ENCODE peak calls at places on chromosomes 16 and 17, in seven cellular contexts. X is NT2/D1, I is neural progenitor cell, A is GM23248, B is adipocyte, M is IMR-90, F is HepG2. W is an unnamed sample. For H3K4me1 and H3K9me3, the result is how much of the 10 kb centered on the place peaks cover.

GRCh38 chr17:49409066-49409465 is 5.6 kb downstream of the PHB1 start:
- DNase-seq in A (no peak), I (no peak), X (no peak), M (no peak), F (no peak), B (no peak), W (no peak)

GRCh38 chr17:34909040-34909439 is 52.2 kb downstream of the CCT6B start:
- DNase-seq in M (no peak), I (no peak), X (no peak), A (no peak), B (no peak), F (no peak), W (no peak)

GRCh38 chr17:35889818-35890773 is 9.9 kb upstream of the CCL5 start:
- DNase-seq in I (peak), B (peak), M (peak), X (no peak), A (peak), F (no peak), W (peak)

GRCh38 chr16:29809850-29810698 is 1.9 kb upstream of the PRRT2 start:
- DNase-seq in I (peak), A (peak), X (no peak), B (no peak), F (no peak), M (no peak), W (no peak)

GRCh38 chr17:76714822-76715461 is 4.2 kb upstream of the MXRA7 start:
- DNase-seq in I (peak), F (no peak), A (peak), X (no peak), M (peak), B (peak), W (peak)

GRCh38 chr16:69741951-69742904 is 12.5 kb downstream of the NOB1 start:
- DNase-seq in B (peak), I (no peak), M (peak), A (peak), F (no peak), X (no peak), W (peak)

GRCh38 chr16:52128407-52128806 is 418.5 kb downstream of the TOX3 start:
- DNase-seq in B (no peak), M (no peak), I (no peak), X (no peak), A (no peak), F (no peak), W (no peak)

GRCh38 chr16:23026777-23027362 is 122.4 kb downstream of the USP31 start:
- DNase-seq in X (peak), I (peak), A (peak), F (peak), M (peak), B (peak), W (no peak)

GRCh38 chr17:35543856-35544255 is 6.4 kb upstream of the SLFN12L start:
- DNase-seq in M (peak), X (no peak), A (no peak), I (no peak), B (no peak), F (no peak), W (no peak)

GRCh38 chr16:48609453-48610023 is 442 bp downstream of the N4BP1 start:
- DNase-seq in A (peak), B (peak), X (no peak), I (peak), M (peak), F (no peak), W (peak)

GRCh38 chr17:48540213-48540612 is 4.7 kb downstream of the HOXB2 start:
- DNase-seq in I (no peak), A (no peak), X (no peak), F (no peak), M (peak), B (no peak), W (no peak)

GRCh38 chr17:31394544-31394943 is 3.1 kb downstream of the RAB11FIP4 start:
- DNase-seq in I (peak), A (peak), B (peak), M (peak), F (peak), X (no peak), W (peak)

GRCh38 chr16:30381351-30382041 is 865 bp downstream of the SEPTIN1 start:
- DNase-seq in A (no peak), I (no peak), B (no peak), X (no peak), M (no peak), F (no peak), W (no peak)

GRCh38 chr17:51135956-51136355 is 15.3 kb upstream of the SPAG9 start:
- DNase-seq in M (no peak), B (no peak), I (no peak), F (no peak), A (no peak), X (no peak), W (no peak)

GRCh38 chr16:30741461-30741914 is 6.7 kb upstream of the PHKG2 start:
- DNase-seq in B (peak), X (peak), M (peak), A (peak), I (no peak), F (peak), W (peak)

GRCh38 chr16:56013962-56014552 is 138.9 kb upstream of the CES5A start:
- DNase-seq in X (peak), M (peak), A (peak), F (peak), B (peak), I (peak), W (peak)

GRCh38 chr17:77363821-77364361 is 223.1 kb downstream of the SEC14L1 start:
- DNase-seq in B (peak), A (peak), M (peak), I (no peak), F (peak), X (no peak), W (no peak)

GRCh38 chr17:34726536-34727384 is 147.4 kb downstream of the TMEM132E start:
- DNase-seq in A (no peak), X (no peak), B (no peak), F (no peak), I (no peak), M (no peak), W (no peak)

GRCh38 chr17:81118308-81119221 is 46.7 kb upstream of the PVALEF start:
- DNase-seq in F (no peak), A (no peak), I (no peak), B (no peak), M (no peak), X (no peak), W (no peak)

GRCh38 chr17:79732246-79732645 is 1.5 kb downstream of the ENPP7 start:
- DNase-seq in M (no peak), I (no peak), X (no peak), B (no peak), F (no peak), A (no peak), W (no peak)
- H3K9ac ChIP-seq in M (no peak), I (no peak), X (no peak), B (no peak), F (peak), A (no peak), W (no peak)

GRCh38 chr16:89116341-89117238 is 22.9 kb downstream of the ACSF3 start:
- DNase-seq in B (no peak), I (no peak), F (no peak), M (no peak), X (no peak), A (no peak), W (no peak)

GRCh38 chr16:89114159-89114981 is 20.7 kb downstream of the ACSF3 start:
- DNase-seq in A (no peak), F (no peak), I (peak), B (no peak), X (peak), M (no peak), W (no peak)

GRCh38 chr16:89113661-89114060 is 20.0 kb downstream of the ACSF3 start:
- DNase-seq in M (no peak), F (no peak), X (no peak), A (no peak), I (no peak), B (no peak), W (no peak)

GRCh38 chr16:89117239-89117974 is 23.8 kb downstream of the ACSF3 start:
- DNase-seq in M (no peak), X (no peak), F (no peak), B (no peak), A (no peak), I (no peak), W (no peak)

GRCh38 chr16:89115216-89115949 is 21.7 kb downstream of the ACSF3 start:
- DNase-seq in A (no peak), F (no peak), B (no peak), M (no peak), X (no peak), I (no peak), W (peak)
- H3K4me1 ChIP-seq in A (under half), F (under half), B (under half), M (under half), X (under half), I (under half), W (under half)

DNA sequence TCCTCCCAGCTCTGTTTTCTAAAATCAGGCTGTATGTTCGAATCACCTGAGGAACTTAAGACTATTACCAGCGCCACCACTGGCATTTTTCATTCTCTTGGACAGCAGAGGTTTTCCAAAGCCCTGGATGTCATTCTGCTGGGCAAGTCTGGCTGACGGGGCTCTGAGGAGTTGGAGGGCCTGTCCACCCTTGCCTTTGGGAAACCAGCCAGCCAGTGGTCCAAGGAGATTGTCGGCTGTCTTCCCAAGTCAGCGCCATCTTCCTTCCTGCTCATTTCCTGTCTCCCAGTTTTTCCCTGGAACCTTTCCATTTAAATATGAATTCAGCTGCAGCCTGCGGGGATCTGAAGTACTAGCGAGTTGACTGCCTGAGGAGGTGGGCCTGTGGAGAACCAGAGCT is 258.3 kb downstream of the PRKCA start:
- DNase-seq in A (no peak), M (no peak), X (no peak), F (no peak), B (no peak), I (no peak), W (no peak)
- H3K9me3 ChIP-seq in A (under half), M (under half), X (under half), F (under half), B (under half), I (under half), W (under half)

GRCh38 chr17:17767497-17768286 is 69.1 kb downstream of the SREBF1 start:
- DNase-seq in B (no peak), F (no peak), M (no peak), X (no peak), I (peak), A (no peak), W (no peak)

GRCh38 chr17:17765921-17766320 is 70.9 kb downstream of the SREBF1 start:
- DNase-seq in M (no peak), B (no peak), F (no peak), X (no peak), A (no peak), I (no peak), W (no peak)

GRCh38 chr17:17768415-17769088 is 68.2 kb downstream of the SREBF1 start:
- DNase-seq in I (no peak), X (no peak), B (no peak), F (no peak), A (no peak), M (no peak), W (no peak)

GRCh38 chr17:17766351-17767095 is 70.3 kb downstream of the SREBF1 start:
- DNase-seq in X (no peak), M (no peak), I (peak), B (no peak), F (no peak), A (no peak), W (no peak)

DNA sequence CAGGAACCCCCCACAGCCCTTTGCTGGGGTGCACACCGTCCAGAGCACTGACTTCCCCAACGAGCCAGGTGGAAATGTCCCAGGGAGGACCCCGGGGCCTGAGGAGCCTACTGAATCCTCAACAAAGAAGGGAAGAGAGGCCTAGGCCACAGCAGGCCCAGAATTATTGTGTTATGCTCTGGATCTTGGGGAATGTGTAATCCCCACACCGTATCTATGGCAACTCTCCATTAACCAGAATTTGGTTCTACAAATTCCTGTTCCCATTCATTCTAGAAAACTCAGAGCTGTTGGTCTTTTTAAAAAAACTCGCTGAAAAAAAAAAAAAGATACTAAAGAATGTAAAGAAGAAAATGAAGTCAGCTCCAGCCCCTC is 69.7 kb downstream of the SREBF1 start:
- DNase-seq in M (peak), A (peak), X (no peak), B (no peak), F (no peak), I (peak), W (no peak)
- H3K9ac ChIP-seq in M (no peak), A (no peak), X (no peak), B (no peak), F (no peak), I (no peak), W (no peak)

DNA sequence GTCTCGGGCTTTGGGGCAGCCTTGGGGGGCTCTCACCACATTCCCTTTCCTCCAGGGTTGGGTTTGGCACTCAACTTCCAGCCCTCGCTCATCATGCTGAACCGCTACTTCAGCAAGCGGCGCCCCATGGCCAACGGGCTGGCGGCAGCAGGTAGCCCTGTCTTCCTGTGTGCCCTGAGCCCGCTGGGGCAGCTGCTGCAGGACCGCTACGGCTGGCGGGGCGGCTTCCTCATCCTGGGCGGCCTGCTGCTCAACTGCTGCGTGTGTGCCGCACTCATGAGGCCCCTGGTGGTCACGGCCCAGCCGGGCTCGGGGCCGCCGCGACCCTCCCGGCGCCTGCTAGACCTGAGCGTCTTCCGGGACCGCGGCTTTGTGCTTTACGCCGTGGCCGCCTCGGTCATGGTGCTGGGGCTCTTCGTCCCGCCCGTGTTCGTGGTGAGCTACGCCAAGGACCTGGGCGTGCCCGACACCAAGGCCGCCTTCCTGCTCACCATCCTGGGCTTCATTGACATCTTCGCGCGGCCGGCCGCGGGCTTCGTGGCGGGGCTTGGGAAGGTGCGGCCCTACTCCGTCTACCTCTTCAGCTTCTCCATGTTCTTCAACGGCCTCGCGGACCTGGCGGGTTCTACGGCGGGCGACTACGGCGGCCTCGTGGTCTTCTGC is 8.4 kb downstream of the SLC16A3 start:
- DNase-seq in B (no peak), I (no peak), A (no peak), F (no peak), X (no peak), M (no peak), W (no peak)
- H3K4me1 ChIP-seq in B (under half), I (under half), A (under half), F (half or more), X (half or more), M (half or more), W (under half)

GRCh38 chr16:88635671-88636070 is 2.7 kb upstream of the IL17C start:
- DNase-seq in M (no peak), X (no peak), B (no peak), F (no peak), A (no peak), I (no peak), W (no peak)

GRCh38 chr16:88633684-88634140 is 4.7 kb upstream of the IL17C start:
- DNase-seq in M (peak), A (peak), I (peak), F (peak), X (no peak), B (no peak), W (peak)

GRCh38 chr16:88636488-88637265 is 1.7 kb upstream of the IL17C start:
- DNase-seq in F (no peak), A (no peak), M (peak), X (no peak), B (no peak), I (no peak), W (no peak)

GRCh38 chr16:88634141-88634993 is 4.0 kb upstream of the IL17C start:
- DNase-seq in I (peak), F (no peak), B (peak), X (no peak), A (peak), M (peak), W (peak)

GRCh38 chr16:88634994-88635670 is 3.2 kb upstream of the IL17C start:
- DNase-seq in A (peak), B (no peak), X (no peak), M (peak), I (no peak), F (no peak), W (peak)
- H3K9me3 ChIP-seq in A (under half), B (under half), X (under half), M (under half), I (under half), F (under half), W (under half)

DNA sequence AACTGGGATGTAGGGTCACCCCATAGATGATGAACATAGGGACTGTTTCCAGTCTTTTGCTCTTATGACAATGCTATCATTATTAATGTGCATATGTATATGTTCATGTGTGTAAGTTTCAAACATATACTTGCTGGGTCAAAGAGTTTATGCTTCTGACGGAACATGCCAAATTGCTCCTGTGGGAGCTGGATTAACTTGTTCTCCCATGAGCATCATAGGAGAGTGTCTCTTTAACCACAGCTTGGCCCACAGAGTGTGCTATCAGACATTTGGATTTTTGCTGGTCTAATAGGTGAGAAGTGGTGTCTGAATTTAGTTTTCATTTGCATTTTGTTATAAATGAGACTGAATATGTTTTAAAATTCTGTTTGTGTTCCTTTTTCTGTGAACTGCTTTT is 22.3 kb upstream of the ADORA2B start:
- DNase-seq in I (no peak), X (no peak), B (no peak), A (no peak), M (no peak), F (no peak), W (no peak)
- H3K9ac ChIP-seq in I (no peak), X (no peak), B (no peak), A (no peak), M (no peak), F (no peak), W (no peak)

W was measured in trophoblast cell.